ENCODE peak calls at places on chromosomes 1 and 21, in four cellular contexts. Q is GM12878, W is HepG2, B is K562. N is an unnamed sample.

GRCh38 chr21:46390603-46391545 is 66.9 kb downstream of the PCNT start:
- DNase-seq in Q (no peak), W (no peak), B (no peak), N (no peak)

GRCh38 chr1:21743476-21743875 is 39.5 kb downstream of the USP48 start:
- DNase-seq in Q (no peak), W (no peak), B (no peak), N (no peak)

GRCh38 chr1:36204347-36204909 is 19.8 kb upstream of the THRAP3 start:
- DNase-seq in Q (no peak), W (no peak), B (no peak), N (no peak)

GRCh38 chr1:53505401-53505800 is 46.2 kb downstream of the DMRTB1 start:
- DNase-seq in Q (no peak), W (no peak), B (no peak), N (no peak)

GRCh38 chr1:245690153-245690552 is 535.4 kb downstream of the KIF26B start:
- DNase-seq in Q (no peak), W (no peak), B (no peak), N (no peak)

GRCh38 chr1:54547601-54548388 is at the start of gene ACOT11:
- DNase-seq in Q (no peak), W (peak), B (peak), N (peak)

GRCh38 chr1:114043046-114043445 is 63.8 kb downstream of the OLFML3 start:
- DNase-seq in Q (no peak), W (no peak), B (no peak), N (no peak)

GRCh38 chr1:28243685-28244439 is 7.9 kb downstream of the ATP5IF1 start:
- DNase-seq in Q (no peak), W (no peak), B (no peak), N (no peak)

GRCh38 chr1:22412932-22413727 is 38.5 kb upstream of the ZBTB40 start:
- DNase-seq in Q (no peak), W (no peak), B (no peak), N (no peak)

GRCh38 chr1:163104405-163105099 is 35.4 kb downstream of the RGS4 start:
- DNase-seq in Q (no peak), W (no peak), B (no peak), N (no peak)

GRCh38 chr1:110483308-110483685 is 32.3 kb downstream of the PROK1 start:
- DNase-seq in Q (no peak), W (no peak), B (no peak), N (no peak)

GRCh38 chr1:241276391-241276790 is 80.6 kb downstream of the RGS7 start:
- DNase-seq in Q (no peak), W (no peak), B (no peak), N (no peak)

GRCh38 chr1:17596651-17597509 is 57.4 kb downstream of the ARHGEF10L start:
- DNase-seq in Q (no peak), W (no peak), B (no peak), N (peak)

GRCh38 chr1:89732643-89733222 is 88.1 kb upstream of the LRRC8D start:
- DNase-seq in Q (no peak), W (no peak), B (no peak), N (no peak)

GRCh38 chr1:88922214-88922613 is 30.8 kb upstream of the GTF2B start:
- DNase-seq in Q (no peak), W (no peak), B (no peak), N (no peak)

GRCh38 chr1:204268101-204268500 is 54.3 kb upstream of the GOLT1A start:
- DNase-seq in Q (no peak), W (no peak), B (no peak), N (no peak)

GRCh38 chr1:171566467-171566866 is 55.6 kb upstream of the MYOCOS start:
- DNase-seq in Q (no peak), W (no peak), B (peak), N (no peak)

GRCh38 chr1:218665216-218665615 is 320.1 kb downstream of the TGFB2 start:
- DNase-seq in Q (no peak), W (no peak), B (no peak), N (no peak)

GRCh38 chr21:46568562-46568961 is 36.3 kb downstream of the S100B start:
- DNase-seq in Q (no peak), W (no peak), B (no peak), N (no peak)

GRCh38 chr1:27154991-27155781 is at the start of gene SLC9A1:
- DNase-seq in Q (peak), W (peak), B (peak), N (peak)

GRCh38 chr1:31769720-31770390 is 5.7 kb upstream of the ADGRB2 start:
- DNase-seq in Q (no peak), W (no peak), B (no peak), N (no peak)

GRCh38 chr1:83545450-83545849 is 453.5 kb downstream of the TTLL7 start:
- DNase-seq in Q (no peak), W (no peak), B (no peak), N (peak)

GRCh38 chr1:9302745-9303524 is 10.2 kb downstream of the SPSB1 start:
- DNase-seq in Q (no peak), W (no peak), B (no peak), N (no peak)

GRCh38 chr1:45685308-45686080 is 839 bp downstream of the GPBP1L1 start:
- DNase-seq in Q (no peak), W (no peak), B (no peak), N (no peak)

GRCh38 chr1:72557446-72558049 is 275.2 kb upstream of the NEGR1 start:
- DNase-seq in Q (no peak), W (no peak), B (no peak), N (no peak)

GRCh38 chr21:42316891-42317290 is 1.7 kb upstream of the TFF3 start:
- DNase-seq in Q (no peak), W (no peak), B (no peak), N (no peak)

GRCh38 chr1:66300280-66300973 is 233.5 kb upstream of the SGIP1 start:
- DNase-seq in Q (no peak), W (no peak), B (no peak), N (no peak)

GRCh38 chr21:25171438-25171837 is 435.8 kb downstream of the MRPL39 start:
- DNase-seq in Q (no peak), W (no peak), B (no peak), N (no peak)

GRCh38 chr1:85109475-85109874 is 61.2 kb upstream of the MCOLN3 start:
- DNase-seq in Q (no peak), W (peak), B (peak), N (peak)

GRCh38 chr1:154445040-154445472 is 39.9 kb downstream of the IL6R start:
- DNase-seq in Q (peak), W (no peak), B (no peak), N (no peak)

GRCh38 chr1:71621785-71622184 is 541.0 kb upstream of the ZRANB2 start:
- DNase-seq in Q (no peak), W (no peak), B (no peak), N (no peak)

GRCh38 chr1:206445116-206445515 is 25.2 kb upstream of the IKBKE start:
- DNase-seq in Q (no peak), W (no peak), B (no peak), N (no peak)

GRCh38 chr1:206439205-206439604 is 31.1 kb upstream of the IKBKE start:
- DNase-seq in Q (no peak), W (no peak), B (peak), N (no peak)

GRCh38 chr1:206441336-206441967 is 28.8 kb upstream of the IKBKE start:
- DNase-seq in Q (no peak), W (no peak), B (no peak), N (no peak)

GRCh38 chr1:206438554-206438953 is 31.7 kb upstream of the IKBKE start:
- DNase-seq in Q (no peak), W (no peak), B (no peak), N (no peak)

DNA sequence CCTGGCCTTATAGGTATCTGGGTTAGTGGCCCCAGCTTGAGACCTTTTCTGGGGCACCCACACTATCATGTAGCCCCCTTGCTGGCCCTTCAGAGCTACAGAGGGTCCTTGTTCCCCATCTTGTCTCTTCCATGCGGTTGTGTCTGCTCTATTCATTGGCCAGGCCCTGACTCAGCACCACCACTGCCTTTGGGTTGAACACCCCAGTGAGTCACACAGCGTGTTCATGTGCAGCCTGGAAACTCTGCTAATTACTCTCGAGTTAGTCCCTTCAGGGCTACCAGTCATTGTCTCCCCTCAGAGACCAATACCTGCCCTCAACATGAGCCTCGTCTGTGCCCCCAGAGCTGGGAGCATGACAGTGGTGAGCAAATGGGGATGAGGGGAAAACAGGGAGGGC is 28.2 kb upstream of the IKBKE start:
- DNase-seq in Q (no peak), W (no peak), B (no peak), N (no peak)
- TF ChIP-seq SP1 in Q (no peak), W (no peak), B (no peak), N (no peak)

GRCh38 chr1:34164510-34165381 is at the start of gene CSMD2:
- DNase-seq in Q (no peak), W (no peak), B (no peak), N (peak)
- TF ChIP-seq BHLHE40 in Q (no peak), W (no peak), B (no peak), N (no peak)

DNA sequence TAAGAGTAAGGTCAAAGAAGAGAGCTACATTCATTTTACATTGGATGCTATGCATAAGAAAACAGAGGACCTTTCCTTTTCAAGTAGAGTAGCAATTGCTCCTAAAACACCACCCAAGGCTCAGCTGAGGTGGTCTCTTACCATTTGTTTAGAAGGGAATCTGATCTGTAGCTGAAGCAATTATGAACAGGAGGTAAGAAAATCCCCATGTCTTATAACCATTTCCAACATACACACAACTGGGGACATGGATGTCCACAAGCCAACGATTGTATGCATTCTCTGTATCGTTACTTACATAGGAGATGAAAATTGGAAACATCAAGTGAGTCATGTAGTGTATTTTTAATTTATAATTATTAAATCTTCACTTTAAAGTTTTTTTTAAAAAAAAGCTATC is 132.0 kb downstream of the AKT3 start:
- DNase-seq in Q (no peak), W (no peak), B (no peak), N (no peak)
- TF ChIP-seq SP1 in Q (no peak), W (no peak), B (no peak), N (no peak)

GRCh38 chr1:156489166-156489934 is 11.2 kb downstream of the MEF2D start:
- DNase-seq in Q (no peak), W (no peak), B (peak), N (no peak)
- TF ChIP-seq BHLHE40 in Q (peak), W (no peak), B (no peak), N (no peak)

DNA sequence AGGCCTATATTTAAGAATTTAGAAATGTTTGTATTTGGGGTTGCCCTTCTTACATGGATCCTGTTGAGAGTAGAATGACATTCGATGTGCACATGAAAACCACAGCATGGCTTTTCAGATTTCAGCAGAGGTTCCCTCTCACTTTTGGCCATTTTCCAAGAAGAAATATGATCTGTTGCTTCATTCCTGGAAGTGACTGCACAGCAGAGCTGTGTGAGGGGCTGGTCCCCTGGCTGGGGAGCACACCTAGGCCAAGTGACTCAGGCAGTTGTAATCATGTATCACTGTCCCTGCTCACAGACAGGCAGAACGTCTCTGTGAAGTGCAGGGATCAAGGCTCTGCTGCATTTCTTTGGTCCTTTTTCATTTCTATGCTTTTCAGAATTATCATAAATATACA is 32.3 kb downstream of the AGT start:
- DNase-seq in Q (no peak), W (peak), B (peak), N (peak)
- TF ChIP-seq SP1 in Q (no peak), W (no peak), B (no peak), N (no peak)

GRCh38 chr1:64933296-64934070 is 32.9 kb downstream of the JAK1 start:
- DNase-seq in Q (no peak), W (no peak), B (no peak), N (no peak)
- TF ChIP-seq BHLHE40 in Q (no peak), W (no peak), B (no peak), N (no peak)

DNA sequence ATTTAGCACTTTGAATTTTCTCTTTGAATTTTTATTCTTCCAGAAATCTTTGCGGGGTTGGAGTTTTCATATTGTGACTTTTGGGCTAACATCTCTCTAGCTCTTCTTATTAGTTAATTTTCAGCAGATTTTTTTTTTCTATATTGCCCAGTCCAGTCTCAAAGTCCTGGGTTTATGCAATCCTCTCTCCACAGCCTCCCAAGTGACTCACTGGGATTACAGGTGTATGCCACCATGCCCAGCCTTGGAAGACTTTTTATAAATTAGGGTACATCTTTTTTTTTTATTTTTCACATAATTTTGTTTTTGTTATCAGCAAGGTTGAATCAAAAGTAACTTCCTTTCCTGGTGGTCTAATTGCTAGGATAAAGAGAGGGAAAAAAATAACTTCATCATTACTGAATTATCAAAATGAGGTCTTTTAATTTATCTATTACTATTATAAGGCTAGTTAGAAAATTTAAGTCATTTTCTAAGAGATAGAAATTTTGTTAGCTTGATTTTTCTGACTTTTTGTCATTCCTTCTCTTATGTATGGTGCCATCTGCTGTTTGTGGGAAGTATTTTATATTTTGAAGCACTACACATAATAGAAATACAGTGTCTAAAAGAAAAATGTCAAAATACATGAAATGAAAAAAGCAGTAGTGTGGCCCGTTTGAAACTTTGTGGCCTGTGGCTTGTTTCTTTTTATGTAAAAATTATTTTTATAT is 273.4 kb upstream of the CACYBP start:
- DNase-seq in Q (no peak), W (peak), B (no peak), N (peak)
- TF ChIP-seq SP1 in Q (no peak), W (no peak), B (no peak), N (no peak)

GRCh38 chr1:229273507-229274232 is 2.8 kb downstream of the RAB4A start:
- DNase-seq in Q (no peak), W (peak), B (no peak), N (no peak)
- TF ChIP-seq BHLHE40 in Q (no peak), W (no peak), B (no peak), N (no peak)

GRCh38 chr1:200625381-200625824 is 4.9 kb upstream of the KIF14 start:
- DNase-seq in Q (peak), W (no peak), B (no peak), N (no peak)
- TF ChIP-seq SP1 in Q (peak), W (no peak), B (no peak), N (no peak)

N was measured in HEK293T.